ENCODE peak calls at places on chromosome 10, in seven cellular contexts. B is HCT116, X is BJ, K is epithelial cell of esophagus, I is brain microvascular endothelial cell, Y is chondrocyte, A is AG10803. L is an unnamed sample.
A peak's percentile ranks its signal among the peaks of the same experiment; 100 is the strongest.

GRCh38 chr10:118500477-118501104 is 94.9 kb downstream of the PRLHR start:
- DNase-seq in X (no peak), B (no peak), Y (no peak), A (no peak), I (no peak), K (peak; percentile 18), L (no peak)

GRCh38 chr10:131698986-131699385 is 201.8 kb upstream of the PPP2R2D start:
- DNase-seq in I (no peak), B (no peak), A (no peak), Y (no peak), K (no peak), X (no peak), L (no peak)

GRCh38 chr10:121771957-121772356 is 155.9 kb downstream of the ATE1 start:
- DNase-seq in A (peak; percentile 92), I (no peak), B (no peak), K (no peak), Y (no peak), X (peak; percentile 46), L (no peak)

GRCh38 chr10:94133239-94133638 is 139.5 kb downstream of the PLCE1 start:
- DNase-seq in K (peak; percentile 24), A (peak; percentile 69), X (no peak), B (no peak), I (no peak), Y (no peak), L (peak; percentile 27)

GRCh38 chr10:14500172-14500765 is 169.5 kb upstream of the FRMD4A start:
- DNase-seq in Y (no peak), A (no peak), K (peak; percentile 4), I (no peak), X (no peak), B (no peak), L (no peak)

GRCh38 chr10:106577266-106577665 is 587.2 kb downstream of the SORCS1 start:
- DNase-seq in A (no peak), B (no peak), I (peak; percentile 31), Y (no peak), K (peak; percentile 95), X (no peak), L (peak; percentile 92)

GRCh38 chr10:63675171-63675570 is 154.0 kb downstream of the REEP3 start:
- DNase-seq in I (no peak), B (no peak), A (peak; percentile 58), X (no peak), K (no peak), Y (no peak), L (no peak)

GRCh38 chr10:113666682-113667252 is 2.9 kb upstream of the NRAP start:
- DNase-seq in Y (no peak), B (no peak), I (peak; percentile 25), A (peak; percentile 24), X (no peak), K (peak; percentile 8), L (no peak)

GRCh38 chr10:102040305-102040704 is 15.7 kb downstream of the ARMH3 start:
- DNase-seq in K (no peak), X (no peak), Y (no peak), I (peak; percentile 12), A (no peak), B (no peak), L (no peak)

GRCh38 chr10:95456486-95456885 is 104.7 kb downstream of the SORBS1 start:
- DNase-seq in Y (no peak), X (no peak), K (peak; percentile 57), A (no peak), B (no peak), I (no peak), L (no peak)

GRCh38 chr10:43680035-43680434 is 31.4 kb upstream of the ZNF32 start:
- DNase-seq in Y (no peak), I (peak; percentile 37), B (no peak), K (peak; percentile 12), X (no peak), A (no peak), L (peak; percentile 59)

GRCh38 chr10:3398825-3399646 is 226.5 kb upstream of the PITRM1 start:
- DNase-seq in A (peak; percentile 73), K (no peak), B (no peak), X (peak; percentile 19), Y (peak; percentile 49), I (no peak), L (no peak)

GRCh38 chr10:86952106-86952505 is 5.3 kb downstream of the MMRN2 start:
- DNase-seq in B (no peak), A (no peak), X (no peak), I (no peak), Y (peak; percentile 35), K (no peak), L (no peak)

GRCh38 chr10:92124524-92125168 is 166.2 kb downstream of the CPEB3 start:
- DNase-seq in Y (no peak), X (no peak), A (peak; percentile 63), K (peak; percentile 81), I (peak; percentile 65), B (no peak), L (peak; percentile 94)

GRCh38 chr10:132884691-132885271 is 57.6 kb downstream of the CFAP46 start:
- DNase-seq in K (no peak), Y (peak; percentile 76), I (no peak), A (no peak), X (no peak), B (no peak), L (no peak)

GRCh38 chr10:132297521-132297920 is 10.2 kb downstream of the STK32C start:
- DNase-seq in B (no peak), I (no peak), A (no peak), Y (peak; percentile 73), K (no peak), X (no peak), L (no peak)

GRCh38 chr10:74371696-74372095 is 220.7 kb downstream of the ADK start:
- DNase-seq in K (no peak), B (no peak), Y (no peak), I (peak; percentile 19), A (peak; percentile 28), X (no peak), L (no peak)

GRCh38 chr10:116836087-116836486 is 13.2 kb upstream of the ENO4 start:
- DNase-seq in B (no peak), A (no peak), X (no peak), Y (no peak), K (no peak), I (no peak), L (no peak)

GRCh38 chr10:22002531-22003110 is 909 bp downstream of the DNAJC1 start:
- DNase-seq in Y (no peak), K (peak; percentile 53), X (no peak), A (peak; percentile 68), I (peak; percentile 37), B (no peak), L (peak; percentile 61)

GRCh38 chr10:132229096-132229495 is 42.3 kb downstream of the DPYSL4 start:
- DNase-seq in Y (no peak), K (no peak), A (no peak), X (no peak), B (no peak), I (no peak), L (no peak)

GRCh38 chr10:125377368-125377767 is 217.0 kb upstream of the CTBP2 start:
- DNase-seq in X (no peak), Y (no peak), K (no peak), I (peak; percentile 12), B (no peak), A (peak; percentile 41), L (peak; percentile 25)

GRCh38 chr10:125379592-125379991 is 219.2 kb upstream of the CTBP2 start:
- DNase-seq in X (no peak), Y (no peak), B (no peak), A (no peak), K (no peak), I (no peak), L (no peak)

GRCh38 chr10:125370578-125370977 is 210.2 kb upstream of the CTBP2 start:
- DNase-seq in K (peak; percentile 14), I (no peak), A (no peak), B (peak; percentile 34), X (no peak), Y (no peak), L (no peak)

GRCh38 chr10:125373546-125373945 is 213.2 kb upstream of the CTBP2 start:
- DNase-seq in I (no peak), X (no peak), B (no peak), K (no peak), A (no peak), Y (no peak), L (no peak)

GRCh38 chr10:125375210-125375609 is 214.8 kb upstream of the CTBP2 start:
- DNase-seq in Y (no peak), A (no peak), X (no peak), B (peak; percentile 29), K (peak; percentile 42), I (no peak), L (peak; percentile 39)
- TF ChIP-seq CTCF in Y (peak; percentile 37), A (no peak), X (no peak), B (peak; percentile 81), K (peak; percentile 23), I (peak; percentile 5), L (peak; percentile 35)

GRCh38 chr10:78952686-78953085 is 116.1 kb upstream of the ZMIZ1 start:
- DNase-seq in A (peak; percentile 95), K (no peak), Y (no peak), X (peak; percentile 83), B (no peak), I (no peak), L (peak; percentile 53)
- TF ChIP-seq CTCF in A (peak; percentile 44), K (no peak), Y (no peak), X (peak; percentile 53), B (no peak), I (peak; percentile 7), L (no peak)

GRCh38 chr10:110872145-110872983 is 636 bp downstream of the PDCD4 start:
- DNase-seq in K (peak; percentile 67), X (no peak), A (peak; percentile 82), Y (no peak), B (no peak), I (peak; percentile 85), L (peak; percentile 86)
- TF ChIP-seq CTCF in K (peak; percentile 14), X (peak; percentile 33), A (peak; percentile 35), Y (peak; percentile 71), B (no peak), I (peak; percentile 44), L (no peak)

GRCh38 chr10:81002382-81002781 is 464.7 kb downstream of the SH2D4B start:
- DNase-seq in A (no peak), I (no peak), K (no peak), B (no peak), Y (no peak), X (no peak), L (no peak)

GRCh38 chr10:81013771-81014170 is 476.1 kb downstream of the SH2D4B start:
- DNase-seq in B (no peak), I (no peak), A (no peak), K (peak; percentile 26), X (no peak), Y (no peak), L (no peak)

DNA sequence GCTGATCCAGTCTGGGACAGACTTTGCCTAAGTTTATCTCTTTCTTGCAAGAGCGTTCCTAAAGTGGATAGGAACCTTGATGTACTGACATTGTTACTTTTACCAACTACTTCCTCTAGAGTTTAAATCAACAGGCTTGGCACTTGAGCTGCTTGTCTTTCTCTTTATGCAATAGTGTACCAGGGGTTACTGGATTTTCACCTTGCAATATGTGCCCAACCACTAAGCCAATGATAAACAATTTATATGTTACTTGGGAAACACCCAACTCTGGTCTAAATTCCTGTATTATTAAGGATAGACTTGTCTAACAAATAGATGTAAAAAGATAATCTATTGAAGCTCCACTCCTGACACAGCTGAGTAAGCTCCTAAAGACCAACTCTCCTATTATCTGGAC is 470.2 kb downstream of the SH2D4B start:
- DNase-seq in X (no peak), A (no peak), Y (no peak), I (no peak), K (no peak), B (no peak), L (no peak)
- TF ChIP-seq CTCF in X (no peak), A (no peak), Y (no peak), I (no peak), K (no peak), B (no peak), L (no peak)

L was measured in MCF 10A.